ENCODE peak calls at places on chromosomes 7 and 10, in seven cellular contexts. One of them, this sample, is unnamed.

GRCh38 chr7:4527988-4528641 is 154.0 kb upstream of the FOXK1 start:
- DNase-seq in cardiac muscle cell: no peak
- DNase-seq in PC-9: no peak
- DNase-seq in HepG2: no peak
- DNase-seq in neural progenitor cell: no peak
- DNase-seq in endothelial cell of umbilical vein: no peak
- DNase-seq in right cardiac atrium: no peak
- DNase-seq in this sample: no peak

GRCh38 chr7:151061241-151062110 is 2.1 kb downstream of the SLC4A2 start:
- DNase-seq in cardiac muscle cell: no peak
- DNase-seq in PC-9: no peak
- DNase-seq in HepG2: no peak
- DNase-seq in neural progenitor cell: peak
- DNase-seq in endothelial cell of umbilical vein: no peak
- DNase-seq in right cardiac atrium: no peak
- DNase-seq in this sample: peak

GRCh38 chr7:151566897-151567320 is 47.2 kb upstream of the RHEB start:
- DNase-seq in cardiac muscle cell: no peak
- DNase-seq in PC-9: peak
- DNase-seq in HepG2: no peak
- DNase-seq in neural progenitor cell: no peak
- DNase-seq in endothelial cell of umbilical vein: no peak
- DNase-seq in right cardiac atrium: no peak
- DNase-seq in this sample: no peak

GRCh38 chr10:5360318-5360915 is 4.3 kb upstream of the UCN3 start:
- DNase-seq in cardiac muscle cell: no peak
- DNase-seq in PC-9: no peak
- DNase-seq in HepG2: no peak
- DNase-seq in neural progenitor cell: no peak
- DNase-seq in endothelial cell of umbilical vein: no peak
- DNase-seq in right cardiac atrium: no peak
- DNase-seq in this sample: no peak

GRCh38 chr7:150814328-150815001 is 13.9 kb downstream of the TMEM176A start:
- DNase-seq in cardiac muscle cell: no peak
- DNase-seq in PC-9: no peak
- DNase-seq in HepG2: no peak
- DNase-seq in neural progenitor cell: no peak
- DNase-seq in endothelial cell of umbilical vein: no peak
- DNase-seq in right cardiac atrium: no peak
- DNase-seq in this sample: no peak

GRCh38 chr10:23198940-23199767 is 7.0 kb downstream of the PTF1A start:
- DNase-seq in cardiac muscle cell: no peak
- DNase-seq in PC-9: no peak
- DNase-seq in HepG2: peak
- DNase-seq in neural progenitor cell: peak
- DNase-seq in endothelial cell of umbilical vein: no peak
- DNase-seq in right cardiac atrium: no peak
- DNase-seq in this sample: no peak

GRCh38 chr7:157690058-157690832 is 353.4 kb downstream of the DNAJB6 start:
- DNase-seq in cardiac muscle cell: no peak
- DNase-seq in PC-9: no peak
- DNase-seq in HepG2: no peak
- DNase-seq in neural progenitor cell: peak
- DNase-seq in endothelial cell of umbilical vein: no peak
- DNase-seq in right cardiac atrium: peak
- DNase-seq in this sample: no peak

GRCh38 chr10:71964669-71965515 is 697 bp downstream of the CHST3 start:
- DNase-seq in cardiac muscle cell: peak
- DNase-seq in PC-9: peak
- DNase-seq in HepG2: no peak
- DNase-seq in neural progenitor cell: peak
- DNase-seq in endothelial cell of umbilical vein: peak
- DNase-seq in right cardiac atrium: peak
- DNase-seq in this sample: no peak

GRCh38 chr7:18302077-18302476 is 193.5 kb upstream of the HDAC9 start:
- DNase-seq in cardiac muscle cell: no peak
- DNase-seq in PC-9: no peak
- DNase-seq in HepG2: no peak
- DNase-seq in neural progenitor cell: no peak
- DNase-seq in endothelial cell of umbilical vein: no peak
- DNase-seq in right cardiac atrium: no peak
- DNase-seq in this sample: no peak

GRCh38 chr10:73915206-73915851 is 4.4 kb downstream of the PLAU start:
- DNase-seq in cardiac muscle cell: no peak
- DNase-seq in PC-9: no peak
- DNase-seq in HepG2: no peak
- DNase-seq in neural progenitor cell: no peak
- DNase-seq in endothelial cell of umbilical vein: no peak
- DNase-seq in right cardiac atrium: no peak
- DNase-seq in this sample: no peak
- H3K4me3 ChIP-seq in cardiac muscle cell: no peak
- H3K4me3 ChIP-seq in PC-9: peak
- H3K4me3 ChIP-seq in HepG2: no peak
- H3K4me3 ChIP-seq in neural progenitor cell: no peak
- H3K4me3 ChIP-seq in endothelial cell of umbilical vein: no peak
- H3K4me3 ChIP-seq in right cardiac atrium: no peak
- H3K4me3 ChIP-seq in this sample: no peak

GRCh38 chr10:102701272-102701671 is 12.9 kb downstream of the ARL3 start:
- DNase-seq in cardiac muscle cell: no peak
- DNase-seq in PC-9: no peak
- DNase-seq in HepG2: no peak
- DNase-seq in neural progenitor cell: no peak
- DNase-seq in endothelial cell of umbilical vein: no peak
- DNase-seq in right cardiac atrium: no peak
- DNase-seq in this sample: no peak
- H3K27ac ChIP-seq in cardiac muscle cell: no peak
- H3K27ac ChIP-seq in PC-9: no peak
- H3K27ac ChIP-seq in HepG2: no peak
- H3K27ac ChIP-seq in neural progenitor cell: no peak
- H3K27ac ChIP-seq in endothelial cell of umbilical vein: no peak
- H3K27ac ChIP-seq in right cardiac atrium: no peak
- H3K27ac ChIP-seq in this sample: no peak

GRCh38 chr10:26860026-26860541 is 674 bp downstream of the ABI1 start:
- DNase-seq in cardiac muscle cell: peak
- DNase-seq in PC-9: peak
- DNase-seq in HepG2: peak
- DNase-seq in neural progenitor cell: peak
- DNase-seq in endothelial cell of umbilical vein: peak
- DNase-seq in right cardiac atrium: peak
- DNase-seq in this sample: peak

GRCh38 chr10:26860542-26861325 is at the start of gene ABI1:
- DNase-seq in cardiac muscle cell: peak
- DNase-seq in PC-9: peak
- DNase-seq in HepG2: peak
- DNase-seq in neural progenitor cell: peak
- DNase-seq in endothelial cell of umbilical vein: peak
- DNase-seq in right cardiac atrium: peak
- DNase-seq in this sample: peak

GRCh38 chr10:26857991-26858706 is 2.6 kb downstream of the ABI1 start:
- DNase-seq in cardiac muscle cell: peak
- DNase-seq in PC-9: no peak
- DNase-seq in HepG2: no peak
- DNase-seq in neural progenitor cell: no peak
- DNase-seq in endothelial cell of umbilical vein: no peak
- DNase-seq in right cardiac atrium: no peak
- DNase-seq in this sample: no peak

GRCh38 chr10:26859241-26860025 is 1.3 kb downstream of the ABI1 start:
- DNase-seq in cardiac muscle cell: peak
- DNase-seq in PC-9: no peak
- DNase-seq in HepG2: peak
- DNase-seq in neural progenitor cell: peak
- DNase-seq in endothelial cell of umbilical vein: peak
- DNase-seq in right cardiac atrium: no peak
- DNase-seq in this sample: no peak

DNA sequence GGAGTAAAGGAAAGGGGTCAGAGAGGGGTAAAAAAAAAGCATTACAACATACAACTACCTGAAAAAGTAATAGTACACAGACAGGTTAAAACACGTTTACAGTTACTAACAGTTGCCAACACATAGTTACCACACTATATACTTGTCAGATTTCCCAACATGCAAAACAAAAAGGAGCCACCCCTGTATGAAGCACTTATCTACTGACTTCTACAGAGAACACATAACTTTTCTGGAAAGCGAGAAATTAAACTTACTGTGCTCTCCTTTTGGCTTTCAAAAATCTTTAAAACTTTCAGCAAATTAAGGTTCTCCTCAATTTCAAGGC is 2.1 kb downstream of the ABI1 start:
- DNase-seq in cardiac muscle cell: no peak
- DNase-seq in PC-9: no peak
- DNase-seq in HepG2: no peak
- DNase-seq in neural progenitor cell: no peak
- DNase-seq in endothelial cell of umbilical vein: no peak
- DNase-seq in right cardiac atrium: no peak
- DNase-seq in this sample: no peak
- H3K4me3 ChIP-seq in cardiac muscle cell: peak
- H3K4me3 ChIP-seq in PC-9: peak
- H3K4me3 ChIP-seq in HepG2: peak
- H3K4me3 ChIP-seq in neural progenitor cell: peak
- H3K4me3 ChIP-seq in endothelial cell of umbilical vein: no peak
- H3K4me3 ChIP-seq in right cardiac atrium: peak
- H3K4me3 ChIP-seq in this sample: no peak

GRCh38 chr10:11993834-11994468 is 48.7 kb downstream of the UPF2 start:
- DNase-seq in cardiac muscle cell: no peak
- DNase-seq in PC-9: no peak
- DNase-seq in HepG2: no peak
- DNase-seq in neural progenitor cell: no peak
- DNase-seq in endothelial cell of umbilical vein: peak
- DNase-seq in right cardiac atrium: no peak
- DNase-seq in this sample: no peak
- H3K27ac ChIP-seq in cardiac muscle cell: no peak
- H3K27ac ChIP-seq in PC-9: no peak
- H3K27ac ChIP-seq in HepG2: no peak
- H3K27ac ChIP-seq in neural progenitor cell: no peak
- H3K27ac ChIP-seq in endothelial cell of umbilical vein: peak
- H3K27ac ChIP-seq in right cardiac atrium: no peak
- H3K27ac ChIP-seq in this sample: no peak

GRCh38 chr10:32961343-32961891 is 3.4 kb upstream of the ITGB1 start:
- DNase-seq in cardiac muscle cell: no peak
- DNase-seq in PC-9: no peak
- DNase-seq in HepG2: no peak
- DNase-seq in neural progenitor cell: no peak
- DNase-seq in endothelial cell of umbilical vein: no peak
- DNase-seq in right cardiac atrium: no peak
- DNase-seq in this sample: no peak

GRCh38 chr10:32961892-32962369 is 3.9 kb upstream of the ITGB1 start:
- DNase-seq in cardiac muscle cell: peak
- DNase-seq in PC-9: peak
- DNase-seq in HepG2: peak
- DNase-seq in neural progenitor cell: no peak
- DNase-seq in endothelial cell of umbilical vein: peak
- DNase-seq in right cardiac atrium: no peak
- DNase-seq in this sample: no peak

GRCh38 chr10:32958085-32958991 is at the start of gene ITGB1:
- DNase-seq in cardiac muscle cell: peak
- DNase-seq in PC-9: peak
- DNase-seq in HepG2: peak
- DNase-seq in neural progenitor cell: peak
- DNase-seq in endothelial cell of umbilical vein: peak
- DNase-seq in right cardiac atrium: peak
- DNase-seq in this sample: peak

GRCh38 chr10:32958992-32959703 is 1.1 kb upstream of the ITGB1 start:
- DNase-seq in cardiac muscle cell: no peak
- DNase-seq in PC-9: no peak
- DNase-seq in HepG2: no peak
- DNase-seq in neural progenitor cell: no peak
- DNase-seq in endothelial cell of umbilical vein: no peak
- DNase-seq in right cardiac atrium: no peak
- DNase-seq in this sample: no peak

GRCh38 chr10:32960022-32960421 is 2.0 kb upstream of the ITGB1 start:
- DNase-seq in cardiac muscle cell: no peak
- DNase-seq in PC-9: no peak
- DNase-seq in HepG2: no peak
- DNase-seq in neural progenitor cell: no peak
- DNase-seq in endothelial cell of umbilical vein: peak
- DNase-seq in right cardiac atrium: no peak
- DNase-seq in this sample: no peak
- H3K4me3 ChIP-seq in cardiac muscle cell: peak
- H3K4me3 ChIP-seq in PC-9: peak
- H3K4me3 ChIP-seq in HepG2: peak
- H3K4me3 ChIP-seq in neural progenitor cell: peak
- H3K4me3 ChIP-seq in endothelial cell of umbilical vein: peak
- H3K4me3 ChIP-seq in right cardiac atrium: peak
- H3K4me3 ChIP-seq in this sample: no peak

GRCh38 chr7:159015081-159015893 is 129.4 kb downstream of the VIPR2 start:
- DNase-seq in cardiac muscle cell: peak
- DNase-seq in PC-9: no peak
- DNase-seq in HepG2: no peak
- DNase-seq in neural progenitor cell: no peak
- DNase-seq in endothelial cell of umbilical vein: no peak
- DNase-seq in right cardiac atrium: peak
- DNase-seq in this sample: peak
- H3K27ac ChIP-seq in cardiac muscle cell: no peak
- H3K27ac ChIP-seq in PC-9: no peak
- H3K27ac ChIP-seq in HepG2: no peak
- H3K27ac ChIP-seq in neural progenitor cell: no peak
- H3K27ac ChIP-seq in endothelial cell of umbilical vein: no peak
- H3K27ac ChIP-seq in right cardiac atrium: peak
- H3K27ac ChIP-seq in this sample: no peak

GRCh38 chr7:29565982-29566746 is 2.5 kb downstream of the PRR15 start:
- DNase-seq in cardiac muscle cell: no peak
- DNase-seq in PC-9: no peak
- DNase-seq in HepG2: no peak
- DNase-seq in neural progenitor cell: no peak
- DNase-seq in endothelial cell of umbilical vein: no peak
- DNase-seq in right cardiac atrium: peak
- DNase-seq in this sample: no peak
- H3K4me3 ChIP-seq in cardiac muscle cell: no peak
- H3K4me3 ChIP-seq in PC-9: peak
- H3K4me3 ChIP-seq in HepG2: no peak
- H3K4me3 ChIP-seq in neural progenitor cell: no peak
- H3K4me3 ChIP-seq in endothelial cell of umbilical vein: no peak
- H3K4me3 ChIP-seq in right cardiac atrium: peak
- H3K4me3 ChIP-seq in this sample: no peak

GRCh38 chr10:112956631-112957350 is 6.7 kb downstream of the TCF7L2 start:
- DNase-seq in cardiac muscle cell: no peak
- DNase-seq in PC-9: no peak
- DNase-seq in HepG2: no peak
- DNase-seq in neural progenitor cell: peak
- DNase-seq in endothelial cell of umbilical vein: peak
- DNase-seq in right cardiac atrium: no peak
- DNase-seq in this sample: no peak
- H3K27ac ChIP-seq in cardiac muscle cell: no peak
- H3K27ac ChIP-seq in PC-9: no peak
- H3K27ac ChIP-seq in HepG2: no peak
- H3K27ac ChIP-seq in neural progenitor cell: peak
- H3K27ac ChIP-seq in endothelial cell of umbilical vein: no peak
- H3K27ac ChIP-seq in right cardiac atrium: no peak
- H3K27ac ChIP-seq in this sample: peak

This sample was measured in lung.